ENCODE peak calls at places on chromosome 9, in ten cellular contexts. W, C, X, B, T, N, Z, O, U and J are unnamed samples.

GRCh38 chr9:117434568-117434967 is 19.7 kb upstream of the ASTN2 start:
- DNase-seq in W (no peak), C (no peak), X (no peak), B (no peak), T (no peak), N (no peak), Z (no peak), O (no peak), U (no peak), J (no peak)

GRCh38 chr9:15304620-15305019 is 2.4 kb downstream of the TTC39B start:
- DNase-seq in W (no peak), C (no peak), X (no peak), B (no peak), T (no peak), N (no peak), Z (no peak), O (no peak), U (no peak), J (no peak)

GRCh38 chr9:83283528-83283927 is 220.6 kb upstream of the RASEF start:
- DNase-seq in W (no peak), C (no peak), X (no peak), B (no peak), T (no peak), N (no peak), Z (no peak), O (no peak), U (no peak), J (no peak)

GRCh38 chr9:16223074-16223871 is 647.2 kb downstream of the BNC2 start:
- DNase-seq in W (no peak), C (no peak), X (no peak), B (no peak), T (peak), N (no peak), Z (peak), O (no peak), U (no peak), J (no peak)

GRCh38 chr9:77421506-77422265 is 226.4 kb downstream of the GNA14 start:
- DNase-seq in W (no peak), C (no peak), X (no peak), B (no peak), T (no peak), N (no peak), Z (no peak), O (no peak), U (no peak), J (no peak)

GRCh38 chr9:122131401-122131921 is 28.1 kb downstream of the NDUFA8 start:
- DNase-seq in W (no peak), C (no peak), X (no peak), B (no peak), T (no peak), N (peak), Z (peak), O (peak), U (no peak), J (no peak)

GRCh38 chr9:72363908-72364678 is 915 bp downstream of the ZFAND5 start:
- DNase-seq in W (peak), C (peak), X (peak), B (peak), T (peak), N (peak), Z (peak), O (peak), U (peak), J (no peak)

GRCh38 chr9:126606483-126606870 is 7.3 kb upstream of the LMX1B start:
- DNase-seq in W (no peak), C (no peak), X (no peak), B (no peak), T (no peak), N (no peak), Z (peak), O (no peak), U (no peak), J (no peak)

GRCh38 chr9:82148849-82149544 is 160.4 kb downstream of the SPATA31D1 start:
- DNase-seq in W (no peak), C (peak), X (peak), B (no peak), T (no peak), N (no peak), Z (no peak), O (no peak), U (no peak), J (peak)

GRCh38 chr9:123174887-123175518 is 93.4 kb downstream of the STRBP start:
- DNase-seq in W (no peak), C (no peak), X (no peak), B (no peak), T (no peak), N (no peak), Z (no peak), O (no peak), U (no peak), J (no peak)

GRCh38 chr9:6049798-6050197 is 34.4 kb upstream of the RANBP6 start:
- DNase-seq in W (no peak), C (no peak), X (peak), B (no peak), T (peak), N (no peak), Z (no peak), O (no peak), U (no peak), J (peak)

GRCh38 chr9:70412678-70413426 is 1.6 kb downstream of the KLF9 start:
- DNase-seq in W (peak), C (peak), X (peak), B (peak), T (peak), N (peak), Z (peak), O (peak), U (peak), J (peak)

GRCh38 chr9:124355941-124356744 is 59.1 kb downstream of the PSMB7 start:
- DNase-seq in W (no peak), C (no peak), X (no peak), B (no peak), T (no peak), N (no peak), Z (no peak), O (no peak), U (no peak), J (no peak)

GRCh38 chr9:82332774-82333152 is 344.2 kb downstream of the SPATA31D1 start:
- DNase-seq in W (no peak), C (no peak), X (no peak), B (no peak), T (no peak), N (no peak), Z (no peak), O (no peak), U (peak), J (no peak)

GRCh38 chr9:131668439-131669233 is 71.2 kb downstream of the RAPGEF1 start:
- DNase-seq in W (no peak), C (peak), X (peak), B (peak), T (no peak), N (no peak), Z (no peak), O (no peak), U (no peak), J (peak)

GRCh38 chr9:87865626-87866025 is 17.1 kb upstream of the SPATA31E1 start:
- DNase-seq in W (no peak), C (no peak), X (no peak), B (no peak), T (no peak), N (no peak), Z (no peak), O (no peak), U (no peak), J (no peak)

GRCh38 chr9:131095666-131096489 is 453 bp upstream of the AIF1L start:
- DNase-seq in W (no peak), C (no peak), X (no peak), B (no peak), T (peak), N (peak), Z (no peak), O (no peak), U (no peak), J (no peak)

GRCh38 chr9:106916491-106917235 is 53.7 kb downstream of the ZNF462 start:
- DNase-seq in W (no peak), C (peak), X (peak), B (no peak), T (peak), N (no peak), Z (peak), O (no peak), U (no peak), J (peak)

GRCh38 chr9:90073551-90073950 is 468.7 kb downstream of the GADD45G start:
- DNase-seq in W (no peak), C (no peak), X (no peak), B (no peak), T (no peak), N (no peak), Z (no peak), O (no peak), U (no peak), J (no peak)

GRCh38 chr9:132071847-132072507 is 7.7 kb downstream of the MED27 start:
- DNase-seq in W (no peak), C (no peak), X (no peak), B (no peak), T (no peak), N (no peak), Z (no peak), O (no peak), U (no peak), J (no peak)

GRCh38 chr9:8521112-8521511 is 721.5 kb upstream of the DMAC1 start:
- DNase-seq in W (no peak), C (no peak), X (no peak), B (no peak), T (no peak), N (no peak), Z (no peak), O (no peak), U (no peak), J (no peak)

GRCh38 chr9:131773911-131774379 is 34.1 kb upstream of the RAPGEF1 start:
- DNase-seq in W (no peak), C (peak), X (peak), B (no peak), T (peak), N (no peak), Z (no peak), O (no peak), U (no peak), J (peak)

GRCh38 chr9:133403766-133404439 is 13.9 kb downstream of the REXO4 start:
- DNase-seq in W (peak), C (no peak), X (peak), B (peak), T (peak), N (no peak), Z (no peak), O (no peak), U (no peak), J (no peak)

GRCh38 chr9:61665330-61665751 is 475.5 kb downstream of the SPATA31A7 start:
- DNase-seq in W (no peak), C (no peak), X (no peak), B (no peak), T (no peak), N (no peak), Z (peak), O (no peak), U (no peak), J (no peak)

GRCh38 chr9:6441269-6441668 is 28.3 kb downstream of the UHRF2 start:
- DNase-seq in W (no peak), C (peak), X (peak), B (no peak), T (no peak), N (no peak), Z (no peak), O (no peak), U (no peak), J (no peak)

GRCh38 chr9:21813575-21814473 is 11.4 kb downstream of the MTAP start:
- DNase-seq in W (peak), C (peak), X (peak), B (peak), T (peak), N (no peak), Z (peak), O (peak), U (peak), J (peak)

GRCh38 chr9:8863064-8863463 is 1063.5 kb upstream of the DMAC1 start:
- DNase-seq in W (no peak), C (no peak), X (no peak), B (no peak), T (no peak), N (no peak), Z (no peak), O (no peak), U (no peak), J (no peak)

GRCh38 chr9:105286098-105286497 is 41.6 kb downstream of the SLC44A1 start:
- DNase-seq in W (no peak), C (no peak), X (no peak), B (no peak), T (no peak), N (no peak), Z (no peak), O (no peak), U (no peak), J (no peak)

GRCh38 chr9:79572032-79572890 is 496 bp downstream of the TLE4 start:
- DNase-seq in W (peak), C (no peak), X (peak), B (peak), T (peak), N (peak), Z (peak), O (peak), U (peak), J (peak)

GRCh38 chr9:77820293-77820954 is 172.3 kb upstream of the GNA14 start:
- DNase-seq in W (no peak), C (peak), X (peak), B (no peak), T (no peak), N (no peak), Z (no peak), O (no peak), U (no peak), J (peak)

GRCh38 chr9:87716141-87716540 is 9.8 kb upstream of the CTSL start:
- DNase-seq in W (no peak), C (no peak), X (no peak), B (no peak), T (no peak), N (no peak), Z (no peak), O (no peak), U (no peak), J (no peak)

GRCh38 chr9:16074962-16075361 is 522.1 kb downstream of the CCDC171 start:
- DNase-seq in W (no peak), C (peak), X (peak), B (no peak), T (no peak), N (no peak), Z (no peak), O (no peak), U (no peak), J (no peak)

GRCh38 chr9:75359638-75360037 is 271.3 kb downstream of the OSTF1 start:
- DNase-seq in W (no peak), C (no peak), X (no peak), B (no peak), T (no peak), N (no peak), Z (no peak), O (no peak), U (no peak), J (no peak)

GRCh38 chr9:6960777-6961176 is 203.0 kb downstream of the KDM4C start:
- DNase-seq in W (no peak), C (no peak), X (no peak), B (no peak), T (no peak), N (no peak), Z (no peak), O (no peak), U (no peak), J (no peak)

GRCh38 chr9:2255128-2255527 is 240.0 kb downstream of the SMARCA2 start:
- DNase-seq in W (no peak), C (no peak), X (no peak), B (no peak), T (no peak), N (no peak), Z (no peak), O (no peak), U (peak), J (no peak)
- TF ChIP-seq CTCF in W (no peak), C (no peak), X (no peak), B (no peak), T (no peak), N (no peak), Z (no peak), O (no peak), U (no peak), J (no peak)

GRCh38 chr9:137678202-137678601 is 59.4 kb downstream of the EHMT1 start:
- DNase-seq in W (no peak), C (no peak), X (no peak), B (no peak), T (no peak), N (no peak), Z (no peak), O (no peak), U (no peak), J (no peak)
- TF ChIP-seq CTCF in W (no peak), C (no peak), X (no peak), B (no peak), T (no peak), N (no peak), Z (no peak), O (no peak), U (no peak), J (no peak)

GRCh38 chr9:969693-970309 is 6.7 kb upstream of the DMRT3 start:
- DNase-seq in W (no peak), C (no peak), X (no peak), B (no peak), T (no peak), N (no peak), Z (no peak), O (no peak), U (no peak), J (no peak)
- TF ChIP-seq CTCF in W (no peak), C (no peak), X (no peak), B (no peak), T (no peak), N (no peak), Z (no peak), O (no peak), U (no peak), J (no peak)

GRCh38 chr9:93978498-93978897 is 23.3 kb upstream of the BARX1 start:
- DNase-seq in W (no peak), C (no peak), X (no peak), B (no peak), T (no peak), N (no peak), Z (no peak), O (no peak), U (no peak), J (no peak)
- TF ChIP-seq CTCF in W (no peak), C (no peak), X (no peak), B (no peak), T (no peak), N (no peak), Z (no peak), O (no peak), U (no peak), J (no peak)

DNA sequence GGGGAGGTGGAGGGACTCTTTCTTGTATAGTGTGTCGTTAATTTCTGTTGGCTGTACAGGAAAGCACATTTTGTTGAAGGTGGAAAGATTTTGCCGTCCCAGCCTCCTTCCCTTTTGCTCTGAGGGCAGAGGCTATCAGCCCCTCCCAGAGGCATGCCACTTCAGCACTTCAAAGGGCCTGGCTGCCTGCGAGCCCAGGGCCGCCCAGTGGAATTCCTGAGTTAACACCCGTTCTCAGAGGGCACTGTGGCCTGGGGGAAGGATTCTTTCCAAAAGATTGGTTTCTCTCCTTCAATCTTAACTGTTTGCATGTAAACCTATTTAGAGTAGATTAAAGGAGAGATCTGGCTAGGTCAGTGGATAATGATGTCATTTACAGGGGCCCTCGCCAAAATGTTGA is 238.6 kb downstream of the FANCC start:
- DNase-seq in W (peak), C (no peak), X (no peak), B (no peak), T (no peak), N (no peak), Z (peak), O (no peak), U (peak), J (no peak)
- TF ChIP-seq CTCF in W (peak), C (no peak), X (no peak), B (no peak), T (no peak), N (no peak), Z (no peak), O (no peak), U (no peak), J (no peak)

GRCh38 chr9:129720181-129720864 is 32.5 kb downstream of the PTGES start:
- DNase-seq in W (no peak), C (no peak), X (no peak), B (no peak), T (no peak), N (no peak), Z (no peak), O (no peak), U (no peak), J (no peak)

GRCh38 chr9:129722913-129723312 is 29.9 kb downstream of the PTGES start:
- DNase-seq in W (no peak), C (no peak), X (no peak), B (no peak), T (no peak), N (no peak), Z (no peak), O (no peak), U (no peak), J (no peak)

GRCh38 chr9:129719135-129719534 is 33.7 kb downstream of the PTGES start:
- DNase-seq in W (no peak), C (no peak), X (no peak), B (no peak), T (no peak), N (no peak), Z (no peak), O (no peak), U (no peak), J (no peak)

GRCh38 chr9:129718647-129719046 is 34.2 kb downstream of the PTGES start:
- DNase-seq in W (no peak), C (no peak), X (no peak), B (no peak), T (no peak), N (no peak), Z (no peak), O (no peak), U (no peak), J (no peak)

DNA sequence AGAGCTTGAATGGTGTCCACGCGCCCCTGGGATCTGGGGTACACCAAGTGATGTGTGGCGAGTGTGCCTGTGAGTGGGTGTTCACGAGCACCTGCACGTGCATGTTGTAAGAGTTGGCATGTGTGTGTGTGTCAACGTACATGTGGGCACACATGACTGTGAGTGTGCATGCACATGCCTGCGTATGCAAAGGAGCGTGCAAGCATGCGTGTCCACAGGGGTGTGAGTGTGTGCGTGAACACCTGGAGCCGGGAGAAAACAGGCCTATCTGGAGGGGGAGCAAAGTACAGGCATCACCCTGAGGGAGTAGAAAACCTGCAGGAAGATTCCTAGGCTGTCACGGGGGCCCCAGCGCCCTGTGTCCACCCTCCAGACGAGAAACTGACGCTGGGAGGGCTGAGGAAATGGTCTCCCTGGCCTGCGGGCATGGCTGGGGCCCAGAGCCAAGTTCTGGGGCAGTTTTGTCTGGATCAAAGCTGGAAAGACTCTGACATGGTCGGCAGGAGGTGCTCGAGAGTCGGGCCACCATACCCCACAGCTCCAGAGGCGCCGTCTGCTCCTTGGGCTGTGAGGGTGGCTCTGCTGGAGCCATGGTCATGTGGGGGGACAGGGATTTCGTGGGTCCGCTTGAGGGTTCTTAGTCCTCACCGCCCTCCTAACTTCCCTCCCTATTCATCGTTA is 31.8 kb downstream of the PTGES start:
- DNase-seq in W (no peak), C (no peak), X (no peak), B (no peak), T (no peak), N (no peak), Z (no peak), O (no peak), U (no peak), J (no peak)
- TF ChIP-seq CTCF in W (no peak), C (no peak), X (no peak), B (no peak), T (no peak), N (no peak), Z (no peak), O (no peak), U (no peak), J (peak)

DNA sequence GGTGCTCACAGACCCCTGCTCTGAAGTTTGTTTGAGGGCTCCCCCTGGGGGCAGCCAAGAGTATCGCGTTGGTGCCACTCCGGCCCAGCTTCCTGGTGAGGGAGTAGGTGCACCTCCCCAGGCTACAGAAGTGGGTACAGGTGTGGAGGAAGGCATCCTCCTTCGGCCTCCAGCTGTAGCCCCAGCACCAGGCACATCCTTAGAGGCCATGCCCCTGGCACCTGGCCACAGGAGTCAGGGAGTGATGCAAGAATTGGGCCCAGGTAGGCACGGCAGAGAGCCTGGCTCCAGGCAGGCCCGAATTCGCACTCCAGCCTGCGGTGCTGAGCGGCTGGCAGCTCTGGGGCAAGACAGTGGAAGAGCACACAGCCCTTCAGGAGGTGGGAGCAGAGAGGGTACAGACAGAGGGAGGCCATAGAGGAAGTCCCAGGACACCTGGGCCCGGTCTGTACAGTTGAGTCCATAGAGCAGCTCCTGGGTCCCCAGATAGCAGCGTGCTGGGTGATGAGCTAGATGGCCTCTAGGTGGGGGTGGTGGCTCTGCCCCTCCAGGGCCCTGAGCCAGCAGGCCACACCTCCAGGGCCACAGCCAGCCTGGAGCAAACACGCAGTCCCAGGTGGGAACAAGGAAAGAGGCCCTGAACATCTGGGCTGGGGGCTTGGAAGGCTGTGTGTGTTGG is 2.4 kb downstream of the SAPCD2 start:
- DNase-seq in W (peak), C (peak), X (peak), B (peak), T (peak), N (peak), Z (peak), O (peak), U (peak), J (peak)
- TF ChIP-seq CTCF in W (peak), C (peak), X (peak), B (peak), T (peak), N (peak), Z (peak), O (peak), U (peak), J (peak)